ENCODE peak calls at places on chromosomes 11 and 22, in five cellular contexts. J, O, U, B and Z are unnamed samples.

GRCh38 chr11:12125609-12126149 is 15.3 kb downstream of the MICAL2 start:
- DNase-seq in O (no peak), J (no peak), B (no peak), U (no peak), Z (no peak)

GRCh38 chr22:36211237-36211881 is 9.8 kb upstream of the APOL4 start:
- DNase-seq in U (peak), O (no peak), B (peak), J (no peak), Z (no peak)

GRCh38 chr22:40431021-40431420 is 60.6 kb downstream of the SGSM3 start:
- DNase-seq in B (no peak), J (no peak), U (no peak), O (no peak), Z (no peak)

GRCh38 chr11:134063096-134063495 is 5.8 kb upstream of the JAM3 start:
- DNase-seq in J (no peak), O (peak), U (no peak), B (peak), Z (no peak)

GRCh38 chr11:103927535-103927934 is 108.9 kb upstream of the DDI1 start:
- DNase-seq in B (no peak), J (no peak), O (no peak), U (no peak), Z (no peak)

GRCh38 chr11:22555901-22556300 is 69.7 kb downstream of the FANCF start:
- DNase-seq in O (no peak), J (no peak), B (no peak), U (no peak), Z (no peak)

GRCh38 chr11:63858628-63859550 is 20.0 kb downstream of the MARK2 start:
- DNase-seq in O (no peak), U (no peak), B (peak), J (no peak), Z (no peak)

GRCh38 chr11:122634507-122634906 is 21.0 kb upstream of the UBASH3B start:
- DNase-seq in J (peak), U (no peak), O (peak), B (no peak), Z (no peak)

GRCh38 chr22:37601540-37602442 is 6.8 kb upstream of the GGA1 start:
- DNase-seq in U (no peak), J (peak), O (no peak), B (peak), Z (peak)

GRCh38 chr11:130560000-130560852 is 111.8 kb downstream of the ADAMTS15 start:
- DNase-seq in U (no peak), O (no peak), B (no peak), J (no peak), Z (no peak)

GRCh38 chr22:38435960-38436359 is 19.0 kb downstream of the KCNJ4 start:
- DNase-seq in U (no peak), O (no peak), J (no peak), B (no peak), Z (no peak)

GRCh38 chr22:37643225-37643847 is 3.9 kb downstream of the SH3BP1 start:
- DNase-seq in U (peak), B (peak), O (peak), J (peak), Z (no peak)

GRCh38 chr11:134050541-134051383 is 18.1 kb upstream of the JAM3 start:
- DNase-seq in B (peak), J (peak), O (peak), U (peak), Z (no peak)

GRCh38 chr11:12865871-12866595 is 143.1 kb upstream of the RASSF10 start:
- DNase-seq in B (no peak), J (peak), U (no peak), O (no peak), Z (no peak)

GRCh38 chr22:47588583-47588970 is 826.1 kb downstream of the TBC1D22A start:
- DNase-seq in U (no peak), J (no peak), B (no peak), O (no peak), Z (no peak)

GRCh38 chr22:49303781-49304461 is 523.8 kb downstream of the BRD1 start:
- DNase-seq in O (no peak), B (no peak), U (no peak), J (no peak), Z (no peak)

GRCh38 chr22:41668971-41669911 is 19.4 kb downstream of the SNU13 start:
- DNase-seq in O (no peak), B (peak), J (no peak), U (no peak), Z (peak)

GRCh38 chr11:124294697-124295096 is 19.1 kb downstream of the OR8D1 start:
- DNase-seq in J (no peak), U (no peak), O (no peak), B (no peak), Z (no peak)

GRCh38 chr11:59778122-59778521 is 22.9 kb downstream of the STX3 start:
- DNase-seq in J (no peak), U (no peak), O (no peak), B (no peak), Z (no peak)

GRCh38 chr22:45455621-45456020 is 42.1 kb downstream of the RIBC2 start:
- DNase-seq in B (no peak), J (no peak), O (no peak), U (no peak), Z (no peak)

GRCh38 chr11:74009675-74010305 is 905 bp upstream of the UCP3 start:
- DNase-seq in B (no peak), U (no peak), O (no peak), J (no peak), Z (no peak)

GRCh38 chr11:62295504-62295903 is 3.4 kb downstream of the SCGB1D4 start:
- DNase-seq in U (no peak), O (peak), J (peak), B (peak), Z (peak)